ENCODE peak calls at places on chromosomes 4 and X, in seven cellular contexts. C, V, A, I, U, L and E are unnamed samples.

GRCh38 chrX:39759526-39760224 is 338.1 kb downstream of the BCOR start:
- DNase-seq in V (no peak), I (no peak), C (peak), L (no peak), U (peak), A (peak), E (peak)

GRCh38 chrX:108186811-108187210 is 95.2 kb downstream of the ATG4A start:
- DNase-seq in I (peak), V (peak), L (no peak), A (peak), C (peak), U (peak), E (peak)

GRCh38 chrX:154486052-154486395 is 391 bp downstream of the UBL4A start:
- DNase-seq in V (no peak), L (peak), A (peak), C (no peak), I (peak), U (no peak), E (no peak)

GRCh38 chrX:71099736-71100135 is 4.1 kb downstream of the FOXO4 start:
- DNase-seq in I (no peak), V (no peak), L (no peak), C (no peak), U (no peak), A (no peak), E (no peak)

GRCh38 chr4:146349306-146349705 is 135.0 kb downstream of the REELD1 start:
- DNase-seq in U (no peak), V (no peak), L (no peak), A (no peak), C (no peak), I (peak), E (no peak)

GRCh38 chr4:133130171-133130570 is 18.9 kb upstream of the PCDH10 start:
- DNase-seq in U (peak), C (no peak), A (no peak), V (no peak), I (no peak), L (no peak), E (peak)

GRCh38 chr4:185700048-185700447 is 111.9 kb downstream of the SORBS2 start:
- DNase-seq in I (peak), A (peak), U (peak), L (no peak), V (no peak), C (peak), E (no peak)

GRCh38 chrX:16826207-16826606 is 39.9 kb downstream of the TXLNG start:
- DNase-seq in A (peak), V (peak), I (peak), U (peak), C (peak), L (peak), E (peak)

GRCh38 chr4:158787718-158788441 is 19.1 kb downstream of the FNIP2 start:
- DNase-seq in I (no peak), V (no peak), C (no peak), L (no peak), A (no peak), U (no peak), E (no peak)

DNA sequence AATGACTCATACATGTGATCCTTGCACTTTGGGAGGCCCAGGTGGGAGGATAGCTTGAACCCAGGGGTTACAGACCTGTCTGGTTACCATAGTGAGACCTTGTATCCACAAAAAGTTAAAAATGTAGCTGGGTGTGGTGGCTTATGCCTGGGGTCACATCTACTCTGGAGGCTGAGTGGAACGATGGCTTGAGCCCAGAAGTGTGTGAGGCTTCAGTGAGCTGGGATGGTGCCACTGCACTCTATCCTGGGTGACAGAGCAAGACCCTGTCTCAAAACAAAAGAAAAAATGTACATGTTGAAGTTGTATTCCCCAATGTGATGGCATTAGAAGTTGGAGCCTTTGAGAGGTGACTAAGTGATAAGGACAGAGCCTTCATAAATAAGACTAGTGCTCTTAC is 409.4 kb upstream of the PABPC4L start:
- DNase-seq in A (no peak), L (no peak), U (no peak), I (no peak), V (no peak), C (no peak), E (no peak)
- H3K9ac ChIP-seq in A (no peak), L (no peak), U (no peak), I (no peak), V (no peak), C (no peak), E (no peak)

GRCh38 chr4:113294910-113295309 is 245.5 kb downstream of the ANK2 start:
- DNase-seq in I (no peak), V (no peak), L (no peak), C (no peak), A (peak), U (no peak), E (no peak)

GRCh38 chr4:113290666-113291065 is 241.2 kb downstream of the ANK2 start:
- DNase-seq in I (no peak), U (no peak), A (no peak), L (no peak), C (no peak), V (no peak), E (no peak)

GRCh38 chr4:113293673-113294072 is 244.2 kb downstream of the ANK2 start:
- DNase-seq in L (no peak), C (no peak), I (no peak), U (no peak), A (peak), V (no peak), E (no peak)

GRCh38 chr4:113292371-113293042 is 243.1 kb downstream of the ANK2 start:
- DNase-seq in L (no peak), I (no peak), A (peak), V (no peak), C (no peak), U (peak), E (peak)

DNA sequence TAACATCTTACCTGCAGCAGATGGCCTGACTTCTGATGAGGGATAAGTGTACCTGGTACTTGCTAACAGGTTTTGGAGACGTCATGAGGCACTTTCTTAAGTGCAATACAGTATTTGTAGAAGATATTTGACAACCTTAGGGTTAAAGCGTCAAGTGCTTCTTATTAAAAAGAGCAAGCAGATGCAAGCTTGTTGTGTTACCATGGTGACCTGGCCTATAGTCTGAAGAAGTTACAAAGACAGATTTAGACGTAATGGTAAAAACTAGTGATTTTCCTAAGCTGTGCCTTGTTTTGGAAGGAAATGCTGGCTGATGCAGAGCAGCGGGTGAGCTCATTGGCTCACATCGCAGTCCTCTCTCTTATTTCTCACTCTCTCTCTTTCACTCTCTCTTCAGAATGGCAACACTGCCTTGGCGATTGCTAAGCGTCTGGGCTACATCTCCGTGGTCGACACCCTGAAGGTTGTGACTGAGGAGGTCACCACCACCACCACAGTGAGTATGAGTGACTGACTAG is 243.6 kb downstream of the ANK2 start:
- DNase-seq in I (no peak), A (peak), C (no peak), V (no peak), U (peak), L (no peak), E (peak)
- H3K27ac ChIP-seq in I (no peak), A (peak), C (no peak), V (no peak), U (no peak), L (no peak), E (no peak)

GRCh38 chr4:3431446-3431993 is 10.2 kb upstream of the HGFAC start:
- DNase-seq in A (no peak), I (no peak), L (no peak), U (no peak), C (no peak), V (no peak), E (no peak)
- H3K9ac ChIP-seq in A (no peak), I (no peak), L (no peak), U (no peak), C (no peak), V (no peak), E (no peak)

GRCh38 chrX:155997436-155997835 is at the start of gene IL9R:
- DNase-seq in I (no peak), U (no peak), V (no peak), A (no peak), L (peak), C (no peak), E (no peak)
- H3K27ac ChIP-seq in I (no peak), U (no peak), V (no peak), A (no peak), L (peak), C (no peak), E (no peak)

GRCh38 chr4:90883519-90883918 is 756.3 kb downstream of the CCSER1 start:
- DNase-seq in V (no peak), U (no peak), I (no peak), L (no peak), C (no peak), A (no peak), E (no peak)
- H3K9ac ChIP-seq in V (no peak), U (no peak), I (no peak), L (no peak), C (no peak), A (no peak), E (no peak)